ENCODE peak calls at places on chromosomes 6 and 20, in six cellular contexts. P is right lobe of liver, Q is K562, C is trophoblast cell, A is ascending aorta, W is BE2C. J is an unnamed sample. For H3K4me1 and H3K27me3, the result is how much of the 10 kb centered on the place peaks cover.

GRCh38 chr20:11847827-11848226 is 69.9 kb upstream of the BTBD3 start:
- DNase-seq in A (no peak), Q (no peak), W (no peak), P (no peak), C (no peak), J (no peak)

GRCh38 chr20:41512624-41513023 is 105.6 kb downstream of the CHD6 start:
- DNase-seq in Q (no peak), C (no peak), W (no peak), A (no peak), P (peak), J (no peak)

GRCh38 chr6:44446626-44447297 is 59.3 kb downstream of the CDC5L start:
- DNase-seq in A (no peak), Q (no peak), C (peak), W (no peak), P (no peak), J (no peak)

GRCh38 chr6:135144678-135145508 is 36.2 kb upstream of the MYB start:
- DNase-seq in Q (peak), A (no peak), P (no peak), W (no peak), C (peak), J (no peak)

GRCh38 chr6:1678201-1678600 is 68.5 kb downstream of the FOXC1 start:
- DNase-seq in W (peak), A (no peak), Q (no peak), P (no peak), C (no peak), J (no peak)

GRCh38 chr20:49392745-49393144 is 89.7 kb downstream of the KCNB1 start:
- DNase-seq in P (no peak), A (no peak), C (no peak), W (no peak), Q (no peak), J (no peak)

GRCh38 chr20:17610566-17611289 is 40.9 kb downstream of the DSTN start:
- DNase-seq in Q (no peak), P (no peak), C (peak), A (peak), W (no peak), J (no peak)

GRCh38 chr6:358432-358831 is 33.1 kb upstream of the IRF4 start:
- DNase-seq in A (peak), P (no peak), Q (no peak), W (no peak), C (no peak), J (no peak)

GRCh38 chr6:18561006-18561750 is 174.0 kb downstream of the RNF144B start:
- DNase-seq in Q (no peak), W (no peak), A (no peak), C (no peak), P (no peak), J (no peak)

GRCh38 chr20:3082306-3082951 is 2.1 kb downstream of the AVP start:
- DNase-seq in C (peak), P (no peak), A (no peak), Q (no peak), W (no peak), J (no peak)

GRCh38 chr20:40006168-40006860 is 682.7 kb downstream of the MAFB start:
- DNase-seq in A (no peak), C (no peak), P (no peak), W (peak), Q (no peak), J (no peak)

GRCh38 chr6:149761438-149761837 is 11.9 kb downstream of the PCMT1 start:
- DNase-seq in Q (no peak), P (no peak), A (no peak), C (no peak), W (no peak), J (no peak)

GRCh38 chr6:141264101-141264500 is 868.6 kb upstream of the GJE1 start:
- DNase-seq in P (no peak), A (no peak), Q (no peak), C (no peak), W (no peak), J (no peak)

GRCh38 chr6:45476341-45476740 is 98.6 kb upstream of the SUPT3H start:
- DNase-seq in W (no peak), Q (no peak), A (no peak), C (no peak), P (no peak), J (no peak)

GRCh38 chr6:112372213-112372806 is 25.2 kb downstream of the RFPL4B start:
- DNase-seq in P (no peak), A (no peak), C (peak), W (no peak), Q (no peak), J (no peak)

GRCh38 chr6:15495375-15495901 is 167.4 kb downstream of the DTNBP1 start:
- DNase-seq in W (no peak), C (no peak), A (no peak), P (no peak), Q (no peak), J (no peak)

GRCh38 chr6:3751730-3752537 is 421 bp upstream of the PXDC1 start:
- DNase-seq in C (peak), Q (peak), W (peak), A (peak), P (peak), J (peak)

GRCh38 chr6:54282186-54282585 is 26.1 kb upstream of the TINAG start:
- DNase-seq in W (no peak), Q (no peak), P (no peak), C (no peak), A (no peak), J (no peak)

GRCh38 chr6:152981989-152982767 is 663 bp downstream of the FBXO5 start:
- DNase-seq in Q (peak), W (peak), C (no peak), A (no peak), P (peak), J (peak)

GRCh38 chr20:38337561-38338140 is 8.6 kb upstream of the LBP start:
- DNase-seq in Q (peak), C (peak), A (no peak), W (peak), P (peak), J (no peak)

GRCh38 chr6:39193201-39193791 is 36.0 kb downstream of the KCNK5 start:
- DNase-seq in P (no peak), C (no peak), Q (peak), W (no peak), A (no peak), J (no peak)

GRCh38 chr20:24812356-24812755 is 136.7 kb upstream of the CST7 start:
- DNase-seq in Q (no peak), P (no peak), A (no peak), C (no peak), W (no peak), J (no peak)

GRCh38 chr20:7859371-7859802 is 80.9 kb downstream of the HAO1 start:
- DNase-seq in A (no peak), C (peak), Q (peak), P (no peak), W (peak), J (no peak)

GRCh38 chr20:40807771-40808170 is 118.7 kb upstream of the MAFB start:
- DNase-seq in C (no peak), A (no peak), P (no peak), W (no peak), Q (no peak), J (no peak)

GRCh38 chr6:43992783-43993505 is 134.3 kb downstream of the MRPL14 start:
- DNase-seq in A (no peak), C (no peak), Q (no peak), P (peak), W (no peak), J (no peak)

GRCh38 chr20:46951840-46952497 is 57.3 kb downstream of the EYA2 start:
- DNase-seq in P (no peak), W (no peak), Q (no peak), C (no peak), A (no peak), J (no peak)

GRCh38 chr6:30849903-30850651 is 34.2 kb upstream of the DDR1 start:
- DNase-seq in P (no peak), W (no peak), Q (no peak), C (no peak), A (no peak), J (no peak)

GRCh38 chr6:7910298-7910653 is 312 bp downstream of the TXNDC5 start:
- DNase-seq in Q (peak), P (no peak), C (no peak), A (no peak), W (no peak), J (no peak)

GRCh38 chr6:7910654-7911344 is at the start of gene TXNDC5:
- DNase-seq in P (peak), Q (peak), A (peak), C (peak), W (peak), J (peak)

GRCh38 chr6:7911345-7911725 is 747 bp upstream of the TXNDC5 start:
- DNase-seq in Q (no peak), W (no peak), A (no peak), C (peak), P (no peak), J (no peak)

GRCh38 chr6:7912736-7913517 is 2.3 kb upstream of the TXNDC5 start:
- DNase-seq in A (no peak), C (no peak), P (no peak), Q (peak), W (no peak), J (no peak)

GRCh38 chr6:7912024-7912423 is 1.4 kb upstream of the TXNDC5 start:
- DNase-seq in Q (no peak), P (peak), W (no peak), C (no peak), A (no peak), J (no peak)
- H3K4me1 ChIP-seq in Q (half or more), P (under half), W (under half), C (under half), A (under half), J (under half)

GRCh38 chr20:59603176-59603575 is 1.2 kb upstream of the PHACTR3 start:
- DNase-seq in W (no peak), P (no peak), A (no peak), C (no peak), Q (no peak), J (no peak)
- H3K27me3 ChIP-seq in W (half or more), P (under half), A (under half), C (under half), Q (under half), J (half or more)

GRCh38 chr20:32321390-32321789 is 36.7 kb upstream of the ASXL1 start:
- DNase-seq in A (no peak), W (no peak), C (no peak), P (no peak), Q (no peak), J (no peak)
- H3K4me1 ChIP-seq in A (under half), W (under half), C (under half), P (under half), Q (under half), J (under half)

GRCh38 chr20:1186367-1186991 is 1.7 kb upstream of the TMEM74B start:
- DNase-seq in Q (no peak), W (no peak), P (no peak), A (no peak), C (peak), J (no peak)
- H3K27me3 ChIP-seq in Q (under half), W (under half), P (under half), A (under half), C (under half), J (under half)

GRCh38 chr20:50521709-50522674 is 11.8 kb downstream of the PTPN1 start:
- DNase-seq in Q (no peak), C (no peak), A (no peak), W (no peak), P (no peak), J (peak)

GRCh38 chr20:50519036-50519780 is 9.0 kb downstream of the PTPN1 start:
- DNase-seq in A (no peak), C (peak), P (no peak), W (no peak), Q (no peak), J (peak)

GRCh38 chr20:50523552-50524167 is 13.5 kb downstream of the PTPN1 start:
- DNase-seq in W (no peak), A (no peak), Q (no peak), P (no peak), C (no peak), J (peak)

GRCh38 chr20:50520222-50520877 is 10.2 kb downstream of the PTPN1 start:
- DNase-seq in A (no peak), Q (no peak), C (no peak), W (no peak), P (no peak), J (peak)

GRCh38 chr20:50521221-50521642 is 11.0 kb downstream of the PTPN1 start:
- DNase-seq in A (no peak), C (peak), Q (no peak), P (no peak), W (no peak), J (peak)
- H3K4me1 ChIP-seq in A (under half), C (under half), Q (half or more), P (under half), W (under half), J (half or more)

GRCh38 chr20:44208165-44208564 is 2.4 kb downstream of the OSER1 start:
- DNase-seq in C (no peak), W (no peak), P (no peak), A (no peak), Q (no peak), J (no peak)

GRCh38 chr20:44207066-44207723 is 3.4 kb downstream of the OSER1 start:
- DNase-seq in W (no peak), P (no peak), C (no peak), Q (no peak), A (no peak), J (no peak)

GRCh38 chr20:44204156-44204831 is 6.3 kb downstream of the OSER1 start:
- DNase-seq in A (no peak), Q (no peak), C (peak), P (no peak), W (no peak), J (peak)

GRCh38 chr20:44204832-44205215 is 5.7 kb downstream of the OSER1 start:
- DNase-seq in Q (no peak), P (no peak), W (no peak), A (no peak), C (peak), J (no peak)

DNA sequence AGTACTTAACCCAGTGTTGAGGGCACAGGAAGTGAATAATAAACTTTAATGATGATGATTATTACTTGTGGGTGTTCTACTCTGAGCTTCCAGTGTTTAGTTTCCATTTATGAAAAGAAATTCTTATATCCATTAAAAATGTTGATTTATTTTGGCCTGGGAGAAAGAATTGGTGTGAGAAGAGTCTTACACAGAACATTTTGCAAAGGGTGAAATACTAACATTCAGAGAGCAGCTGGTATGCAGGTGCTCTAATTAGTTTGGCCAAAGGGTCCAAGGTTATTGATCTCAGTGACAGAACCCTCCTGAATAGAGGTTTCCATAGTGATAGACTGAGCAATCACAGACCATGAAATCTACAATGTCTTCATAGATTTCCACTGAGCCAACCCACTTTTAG is 4.4 kb downstream of the OSER1 start:
- DNase-seq in Q (no peak), A (no peak), C (no peak), P (no peak), W (no peak), J (no peak)
- H3K27me3 ChIP-seq in Q (under half), A (under half), C (under half), P (under half), W (under half), J (under half)

DNA sequence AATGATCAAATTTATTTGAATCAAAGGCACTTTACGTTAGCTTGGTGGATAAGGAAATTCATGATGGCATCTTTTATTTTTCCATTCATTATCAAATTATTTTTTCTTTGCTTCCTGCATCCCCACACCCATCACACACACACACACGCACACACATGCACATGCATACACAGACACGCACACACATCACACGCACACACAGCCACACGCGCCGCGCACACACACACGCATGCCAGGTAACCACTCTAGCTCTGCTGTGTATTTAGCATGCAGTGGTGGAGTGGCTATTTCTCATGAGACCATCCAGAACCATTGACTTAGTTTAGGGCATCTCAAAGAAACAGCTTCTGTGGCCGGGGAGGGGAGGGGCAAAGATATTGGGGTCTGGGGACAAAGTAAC is 47.0 kb downstream of the GNAS start:
- DNase-seq in A (no peak), Q (no peak), C (no peak), P (no peak), W (no peak), J (no peak)
- H3K4me1 ChIP-seq in A (under half), Q (under half), C (under half), P (under half), W (under half), J (under half)

DNA sequence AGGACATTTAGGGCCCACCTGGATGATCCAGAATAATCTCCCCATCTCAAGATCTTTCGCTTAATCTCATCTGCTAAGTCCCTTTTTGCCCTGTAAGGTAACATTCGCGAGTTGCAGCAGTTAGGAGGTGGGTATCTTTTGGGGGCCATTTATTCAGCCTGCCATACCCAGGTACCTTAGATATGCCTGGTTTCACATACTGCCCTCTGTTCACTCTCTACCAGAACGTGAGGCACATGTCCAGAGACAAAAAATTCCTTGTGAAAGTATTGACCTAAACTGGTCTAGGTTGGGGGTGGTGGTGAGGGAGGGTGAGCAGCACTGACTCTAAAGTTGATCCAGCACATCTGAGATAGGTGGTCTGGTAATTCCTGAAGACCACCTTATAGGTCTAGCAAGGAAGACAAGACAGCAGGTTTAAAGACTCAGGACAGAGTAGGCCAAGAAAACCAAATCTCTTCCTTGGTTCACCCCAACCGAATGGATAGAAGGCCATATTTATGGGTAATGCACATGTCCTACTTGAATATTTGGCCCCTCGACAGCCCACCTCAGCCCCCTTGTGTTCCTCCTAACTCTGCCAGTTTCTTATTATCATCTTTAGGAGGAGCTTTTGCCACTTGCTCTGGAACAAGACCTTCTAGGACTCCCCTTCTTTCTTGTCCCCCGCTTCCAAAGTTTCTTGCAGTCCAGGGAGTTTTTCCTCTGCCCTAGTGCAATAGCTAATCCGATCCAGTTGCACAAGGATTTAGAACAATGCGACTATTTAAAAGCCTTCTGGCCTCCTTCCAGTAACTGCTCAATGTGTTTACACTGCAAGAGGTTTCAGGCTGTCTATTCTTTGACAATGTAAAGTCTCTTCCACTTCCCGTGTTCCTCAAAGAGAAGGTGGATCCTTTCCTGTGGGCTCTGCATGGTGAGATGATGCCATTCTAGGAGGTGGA is 213.0 kb upstream of the LAMP5 start:
- DNase-seq in W (no peak), C (no peak), Q (no peak), P (no peak), A (no peak), J (no peak)
- H3K27me3 ChIP-seq in W (under half), C (under half), Q (under half), P (under half), A (under half), J (under half)

GRCh38 chr20:64214113-64214512 is 41.4 kb upstream of the PCMTD2 start:
- DNase-seq in W (no peak), C (no peak), P (no peak), A (no peak), Q (no peak), J (no peak)

GRCh38 chr20:64217539-64217938 is 38.0 kb upstream of the PCMTD2 start:
- DNase-seq in C (no peak), A (no peak), P (no peak), W (peak), Q (peak), J (no peak)

GRCh38 chr20:64216910-64217309 is 38.6 kb upstream of the PCMTD2 start:
- DNase-seq in W (no peak), C (no peak), A (no peak), Q (no peak), P (no peak), J (no peak)

GRCh38 chr20:64214952-64215351 is 40.6 kb upstream of the PCMTD2 start:
- DNase-seq in A (no peak), Q (no peak), P (no peak), C (no peak), W (no peak), J (no peak)

DNA sequence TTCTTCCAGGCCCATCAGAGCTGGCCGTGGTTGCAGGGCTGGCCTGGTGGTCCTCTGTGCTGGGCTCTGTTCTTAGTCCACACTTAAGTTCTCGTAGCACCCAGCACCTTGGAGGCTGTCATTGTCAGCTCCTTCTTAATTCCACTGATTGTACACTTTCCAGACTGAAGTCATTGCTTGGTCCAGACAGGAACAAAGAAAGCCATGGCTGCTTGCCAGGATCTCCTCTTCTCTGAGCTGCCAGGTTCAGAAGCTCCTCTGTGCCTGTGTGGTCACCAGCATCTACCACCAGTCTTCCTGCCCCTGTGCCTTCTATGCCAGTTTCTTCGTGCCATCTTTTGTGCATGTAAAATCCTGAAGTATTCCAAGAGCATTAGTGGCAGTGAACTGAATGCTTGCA is 39.5 kb upstream of the PCMTD2 start:
- DNase-seq in Q (no peak), A (no peak), P (peak), W (no peak), C (no peak), J (no peak)
- H3K4me1 ChIP-seq in Q (under half), A (under half), P (under half), W (under half), C (under half), J (under half)

J was measured in RWPE2.